ENCODE peak calls at places on chromosome 5, in four cellular contexts. One of them, this sample, is unnamed.

GRCh38 chr5:128674837-128675446 is 136.9 kb upstream of the FBN2 start:
- DNase-seq in A673: peak; percentile 55
- DNase-seq in left lung: no peak
- DNase-seq in fibroblast of pulmonary artery: peak; percentile 72
- DNase-seq in this sample: peak; percentile 66

GRCh38 chr5:80119337-80119736 is 84.2 kb downstream of the THBS4 start:
- DNase-seq in A673: no peak
- DNase-seq in left lung: no peak
- DNase-seq in fibroblast of pulmonary artery: no peak
- DNase-seq in this sample: no peak

GRCh38 chr5:150070821-150071220 is 15.5 kb downstream of the CSF1R start:
- DNase-seq in fibroblast of pulmonary artery: no peak
- DNase-seq in left lung: no peak
- DNase-seq in A673: no peak
- DNase-seq in this sample: no peak

GRCh38 chr5:119212666-119213065 is 141.8 kb downstream of the DMXL1 start:
- DNase-seq in left lung: no peak
- DNase-seq in fibroblast of pulmonary artery: no peak
- DNase-seq in A673: no peak
- DNase-seq in this sample: no peak

GRCh38 chr5:115170128-115170923 is 618 bp upstream of the TRIM36 start:
- DNase-seq in left lung: no peak
- DNase-seq in A673: no peak
- DNase-seq in fibroblast of pulmonary artery: peak; percentile 20
- DNase-seq in this sample: peak; percentile 39

GRCh38 chr5:179762079-179762780 is 29.6 kb downstream of the MAML1 start:
- DNase-seq in left lung: no peak
- DNase-seq in A673: peak; percentile 43
- DNase-seq in fibroblast of pulmonary artery: no peak
- DNase-seq in this sample: peak; percentile 73

GRCh38 chr5:8944005-8944404 is 601.9 kb downstream of the SEMA5A start:
- DNase-seq in fibroblast of pulmonary artery: peak; percentile 28
- DNase-seq in A673: no peak
- DNase-seq in left lung: no peak
- DNase-seq in this sample: no peak

GRCh38 chr5:139481122-139481533 is 1.4 kb downstream of the STING1 start:
- DNase-seq in fibroblast of pulmonary artery: peak; percentile 61
- DNase-seq in A673: no peak
- DNase-seq in left lung: peak; percentile 70
- DNase-seq in this sample: no peak

GRCh38 chr5:141547488-141547887 is 58.6 kb downstream of the PCDHGC5 start:
- DNase-seq in A673: no peak
- DNase-seq in fibroblast of pulmonary artery: peak; percentile 59
- DNase-seq in left lung: no peak
- DNase-seq in this sample: peak; percentile 61

GRCh38 chr5:36728697-36729543 is 122.5 kb downstream of the SLC1A3 start:
- DNase-seq in A673: peak; percentile 78
- DNase-seq in left lung: no peak
- DNase-seq in fibroblast of pulmonary artery: peak; percentile 85
- DNase-seq in this sample: peak; percentile 68

GRCh38 chr5:91318727-91319126 is 64.4 kb downstream of the ARRDC3 start:
- DNase-seq in left lung: no peak
- DNase-seq in A673: no peak
- DNase-seq in fibroblast of pulmonary artery: no peak
- DNase-seq in this sample: no peak

GRCh38 chr5:77846422-77847128 is 70.4 kb upstream of the TBCA start:
- DNase-seq in fibroblast of pulmonary artery: no peak
- DNase-seq in left lung: no peak
- DNase-seq in A673: no peak
- DNase-seq in this sample: no peak

GRCh38 chr5:178515019-178515418 is 75.2 kb downstream of the COL23A1 start:
- DNase-seq in fibroblast of pulmonary artery: no peak
- DNase-seq in A673: no peak
- DNase-seq in left lung: no peak
- DNase-seq in this sample: no peak

GRCh38 chr5:17024686-17025180 is 88.6 kb upstream of the MYO10 start:
- DNase-seq in A673: peak; percentile 63
- DNase-seq in fibroblast of pulmonary artery: peak; percentile 44
- DNase-seq in left lung: no peak
- DNase-seq in this sample: peak; percentile 68

GRCh38 chr5:82347213-82347947 is 69.2 kb upstream of the RPS23 start:
- DNase-seq in A673: no peak
- DNase-seq in fibroblast of pulmonary artery: peak; percentile 60
- DNase-seq in left lung: peak; percentile 66
- DNase-seq in this sample: peak; percentile 71

GRCh38 chr5:174396541-174396940 is 327.8 kb upstream of the MSX2 start:
- DNase-seq in A673: no peak
- DNase-seq in left lung: no peak
- DNase-seq in fibroblast of pulmonary artery: no peak
- DNase-seq in this sample: no peak

GRCh38 chr5:12019306-12019705 is 115.1 kb upstream of the CTNND2 start:
- DNase-seq in fibroblast of pulmonary artery: no peak
- DNase-seq in A673: no peak
- DNase-seq in left lung: no peak
- DNase-seq in this sample: no peak

GRCh38 chr5:79111387-79111959 is at the start of gene BHMT:
- DNase-seq in left lung: no peak
- DNase-seq in A673: no peak
- DNase-seq in fibroblast of pulmonary artery: no peak
- DNase-seq in this sample: no peak

GRCh38 chr5:179795863-179796833 is 2.4 kb downstream of the LTC4S start:
- DNase-seq in fibroblast of pulmonary artery: peak; percentile 83
- DNase-seq in left lung: peak; percentile 85
- DNase-seq in A673: peak; percentile 72
- DNase-seq in this sample: peak; percentile 84

GRCh38 chr5:108681079-108681921 is 66.4 kb upstream of the FER start:
- DNase-seq in left lung: no peak
- DNase-seq in A673: peak; percentile 81
- DNase-seq in fibroblast of pulmonary artery: peak; percentile 91
- DNase-seq in this sample: peak; percentile 78

GRCh38 chr5:80755634-80756033 is 100.9 kb upstream of the DHFR start:
- DNase-seq in A673: no peak
- DNase-seq in fibroblast of pulmonary artery: no peak
- DNase-seq in left lung: no peak
- DNase-seq in this sample: no peak

GRCh38 chr5:177339107-177339638 is 12.3 kb downstream of the LMAN2 start:
- DNase-seq in fibroblast of pulmonary artery: no peak
- DNase-seq in left lung: no peak
- DNase-seq in A673: no peak
- DNase-seq in this sample: peak; percentile 22

GRCh38 chr5:171595801-171596231 is 176.4 kb downstream of the FGF18 start:
- DNase-seq in left lung: no peak
- DNase-seq in fibroblast of pulmonary artery: peak; percentile 61
- DNase-seq in A673: no peak
- DNase-seq in this sample: peak; percentile 18

GRCh38 chr5:53027913-53028312 is 38.8 kb downstream of the ITGA2 start:
- DNase-seq in fibroblast of pulmonary artery: peak; percentile 81
- DNase-seq in A673: peak; percentile 55
- DNase-seq in left lung: peak; percentile 38
- DNase-seq in this sample: peak; percentile 55

GRCh38 chr5:95620030-95620869 is at the start of gene GPR150:
- DNase-seq in fibroblast of pulmonary artery: peak; percentile 52
- DNase-seq in A673: peak; percentile 61
- DNase-seq in left lung: peak; percentile 58
- DNase-seq in this sample: peak; percentile 42

GRCh38 chr5:149314571-149315111 is 30.7 kb upstream of the GRPEL2 start:
- DNase-seq in fibroblast of pulmonary artery: no peak
- DNase-seq in A673: no peak
- DNase-seq in left lung: no peak
- DNase-seq in this sample: no peak

GRCh38 chr5:53164478-53165165 is 55.1 kb upstream of the MOCS2 start:
- DNase-seq in fibroblast of pulmonary artery: no peak
- DNase-seq in left lung: no peak
- DNase-seq in A673: no peak
- DNase-seq in this sample: no peak

GRCh38 chr5:132850066-132850465 is 16.2 kb downstream of the GDF9 start:
- DNase-seq in fibroblast of pulmonary artery: no peak
- DNase-seq in A673: no peak
- DNase-seq in left lung: no peak
- DNase-seq in this sample: no peak

GRCh38 chr5:61732376-61732775 is 400.3 kb downstream of the ZSWIM6 start:
- DNase-seq in left lung: no peak
- DNase-seq in fibroblast of pulmonary artery: peak; percentile 6
- DNase-seq in A673: no peak
- DNase-seq in this sample: no peak

GRCh38 chr5:149747141-149747832 is 17.2 kb downstream of the PPARGC1B start:
- DNase-seq in A673: no peak
- DNase-seq in left lung: peak; percentile 84
- DNase-seq in fibroblast of pulmonary artery: no peak
- DNase-seq in this sample: no peak

GRCh38 chr5:172868924-172869565 is 35.0 kb downstream of the ERGIC1 start:
- DNase-seq in A673: no peak
- DNase-seq in fibroblast of pulmonary artery: peak; percentile 94
- DNase-seq in left lung: peak; percentile 86
- DNase-seq in this sample: peak; percentile 95
- TF ChIP-seq CTCF in A673: no peak
- TF ChIP-seq CTCF in fibroblast of pulmonary artery: peak; percentile 54
- TF ChIP-seq CTCF in left lung: no peak
- TF ChIP-seq CTCF in this sample: peak; percentile 48

GRCh38 chr5:124352312-124352711 is 394.1 kb downstream of the ZNF608 start:
- DNase-seq in left lung: no peak
- DNase-seq in fibroblast of pulmonary artery: no peak
- DNase-seq in A673: no peak
- DNase-seq in this sample: no peak
- H3K4me3 ChIP-seq in left lung: no peak overlapping the region
- H3K4me3 ChIP-seq in fibroblast of pulmonary artery: no peak overlapping the region
- H3K4me3 ChIP-seq in A673: no peak overlapping the region
- H3K4me3 ChIP-seq in this sample: no peak overlapping the region

DNA sequence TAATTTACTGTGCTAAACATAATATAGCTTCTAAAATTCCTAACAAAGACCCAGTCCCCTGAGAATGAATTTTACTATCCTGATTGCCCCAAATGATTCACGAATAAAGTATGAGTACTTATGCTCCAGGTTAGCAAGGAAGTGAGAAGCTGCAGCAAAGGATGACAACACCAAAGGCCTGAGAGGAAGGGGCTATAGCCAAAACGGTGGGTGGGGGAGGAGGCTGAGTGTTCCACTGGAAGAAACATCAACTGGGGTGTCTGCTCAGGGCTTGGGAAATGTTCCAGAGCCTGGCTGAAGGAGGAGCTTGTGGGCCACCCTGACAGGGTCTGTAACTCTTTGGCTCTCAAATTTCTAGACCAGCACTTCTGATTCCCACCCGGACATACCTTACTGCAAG is 157.2 kb downstream of the ADAMTS12 start:
- DNase-seq in fibroblast of pulmonary artery: peak; percentile 32
- DNase-seq in A673: no peak
- DNase-seq in left lung: peak; percentile 41
- DNase-seq in this sample: peak; percentile 51
- TF ChIP-seq CTCF in fibroblast of pulmonary artery: no peak
- TF ChIP-seq CTCF in A673: no peak
- TF ChIP-seq CTCF in left lung: no peak
- TF ChIP-seq CTCF in this sample: no peak

GRCh38 chr5:67195406-67196275 is 958 bp downstream of the CD180 start:
- DNase-seq in left lung: no peak
- DNase-seq in A673: no peak
- DNase-seq in fibroblast of pulmonary artery: no peak
- DNase-seq in this sample: no peak
- H3K4me3 ChIP-seq in left lung: no peak overlapping the region
- H3K4me3 ChIP-seq in A673: no peak overlapping the region
- H3K4me3 ChIP-seq in fibroblast of pulmonary artery: no peak overlapping the region
- H3K4me3 ChIP-seq in this sample: no peak overlapping the region

DNA sequence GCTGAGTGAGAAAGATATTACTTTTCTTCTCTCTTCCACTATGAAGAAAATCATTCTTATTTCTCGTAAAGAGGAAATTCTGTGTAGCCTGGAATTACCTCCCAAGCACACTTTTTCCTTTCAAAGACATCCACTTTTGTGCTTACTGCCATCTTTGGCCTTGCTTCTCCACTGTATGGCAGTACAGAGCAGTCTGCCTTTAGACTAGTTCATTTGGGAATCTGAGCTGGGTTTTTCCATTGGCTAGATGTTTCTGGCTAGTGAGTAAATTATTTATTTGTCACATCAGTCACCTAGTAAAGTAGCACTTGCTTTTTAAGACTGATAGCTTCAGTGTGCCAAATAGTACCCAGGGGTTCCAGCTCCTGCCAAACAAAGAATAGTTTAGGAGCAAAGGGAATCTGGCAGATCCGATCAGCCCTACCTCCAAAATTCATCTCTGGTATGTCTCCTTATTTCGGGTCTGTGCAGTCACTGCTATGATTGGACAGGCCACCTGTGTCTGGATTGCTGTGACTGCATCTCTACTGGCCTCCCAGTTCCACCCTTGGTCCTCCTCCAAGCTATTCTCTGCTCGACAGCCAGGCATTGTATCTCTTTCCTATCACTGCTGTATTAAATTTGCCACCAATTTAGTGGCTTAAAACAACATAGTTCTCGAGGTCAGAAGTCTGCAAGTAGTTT is 97.6 kb downstream of the NUDT12 start:
- DNase-seq in fibroblast of pulmonary artery: peak; percentile 13
- DNase-seq in A673: peak; percentile 9
- DNase-seq in left lung: no peak
- DNase-seq in this sample: no peak
- TF ChIP-seq CTCF in fibroblast of pulmonary artery: peak; percentile 36
- TF ChIP-seq CTCF in A673: peak; percentile 10
- TF ChIP-seq CTCF in left lung: no peak
- TF ChIP-seq CTCF in this sample: no peak

DNA sequence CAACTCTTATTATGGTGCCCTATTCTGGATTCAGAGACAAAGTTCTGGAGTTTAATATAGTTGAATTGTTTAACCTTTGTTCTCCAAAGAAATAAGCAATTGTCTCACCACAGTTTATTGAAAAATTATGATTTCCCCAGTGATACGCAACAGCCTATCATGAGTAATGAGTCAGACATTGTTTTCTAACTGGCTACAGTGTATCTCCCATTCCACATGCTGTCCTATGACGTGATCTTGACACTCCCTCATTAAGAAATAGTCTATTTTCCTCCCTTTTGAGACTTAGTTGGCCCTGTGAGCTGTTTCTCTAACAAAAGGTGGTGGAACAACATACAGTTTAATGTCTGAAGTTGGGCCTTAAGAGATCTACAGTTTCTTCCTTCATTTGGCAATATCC is 1290.6 kb upstream of the CDH6 start:
- DNase-seq in fibroblast of pulmonary artery: no peak
- DNase-seq in A673: no peak
- DNase-seq in left lung: no peak
- DNase-seq in this sample: no peak
- H3K4me3 ChIP-seq in fibroblast of pulmonary artery: no peak overlapping the region
- H3K4me3 ChIP-seq in A673: no peak overlapping the region
- H3K4me3 ChIP-seq in left lung: no peak overlapping the region
- H3K4me3 ChIP-seq in this sample: no peak overlapping the region

GRCh38 chr5:32471784-32472183 is 27.2 kb upstream of the ZFR start:
- DNase-seq in A673: peak; percentile 45
- DNase-seq in left lung: no peak
- DNase-seq in fibroblast of pulmonary artery: no peak
- DNase-seq in this sample: no peak
- TF ChIP-seq CTCF in A673: peak; percentile 45
- TF ChIP-seq CTCF in left lung: no peak
- TF ChIP-seq CTCF in fibroblast of pulmonary artery: no peak
- TF ChIP-seq CTCF in this sample: no peak

This sample was measured in fibroblast of villous mesenchyme.